ENCODE peak calls at places on chromosomes 12 and 14, in ten cellular contexts. U is GDM1; Y is Calu3; Z is nucleus accumbens; B is astrocyte; H is stimulated activated CD8-positive, alpha-beta memory T cell treated with anti-CD3 and anti-CD28 coated beads, Interleukin-4, amount 100 ng/mL, for 24 hours; C is omental fat pad; O is stimulated activated naive CD4-positive, alpha-beta T cell; E is bronchial epithelial cell; Q is NCI-H1092 treated with DMSO at 0.1 percent for 48 hours. W is an unnamed sample.

GRCh38 chr12:53381739-53382630 is 2.0 kb downstream of the SP1 start:
- DNase-seq in O (peak), U (peak), Y (peak), E (peak), C (no peak), H (no peak), B (no peak), Q (no peak), Z (no peak), W (peak)

GRCh38 chr14:37232907-37233481 is 35.3 kb downstream of the MIPOL1 start:
- DNase-seq in Z (no peak), C (no peak), U (no peak), Q (peak), B (peak), O (no peak), E (peak), H (no peak), Y (peak), W (no peak)

GRCh38 chr14:90510208-90510607 is 113.4 kb downstream of the CALM1 start:
- DNase-seq in H (no peak), U (no peak), C (no peak), E (no peak), Z (no peak), B (no peak), Y (peak), O (no peak), Q (peak), W (no peak)

GRCh38 chr14:91890291-91890749 is 23.0 kb upstream of the TC2N start:
- DNase-seq in Q (no peak), B (peak), Y (peak), H (no peak), U (no peak), O (no peak), E (no peak), C (no peak), Z (peak), W (no peak)

GRCh38 chr12:51820721-51821422 is 27.6 kb downstream of the FIGNL2 start:
- DNase-seq in H (peak), Z (peak), C (no peak), E (no peak), Q (peak), B (peak), O (peak), Y (no peak), U (peak), W (peak)

GRCh38 chr12:64318605-64319004 is 72.0 kb downstream of the C12orf56 start:
- DNase-seq in B (no peak), Y (no peak), Z (no peak), U (no peak), E (peak), Q (no peak), C (no peak), O (no peak), H (no peak), W (no peak)

GRCh38 chr12:127957001-127957660 is 309.8 kb upstream of the TMEM132C start:
- DNase-seq in U (no peak), Z (no peak), B (peak), Y (no peak), O (no peak), H (no peak), C (no peak), E (no peak), Q (no peak), W (no peak)

GRCh38 chr14:85459361-85459760 is 70.6 kb upstream of the FLRT2 start:
- DNase-seq in E (no peak), Z (no peak), Y (no peak), Q (no peak), B (no peak), O (no peak), H (no peak), C (no peak), U (no peak), W (no peak)

GRCh38 chr14:99073401-99073800 is 198.6 kb downstream of the BCL11B start:
- DNase-seq in C (no peak), Z (no peak), H (no peak), B (no peak), Y (no peak), Q (peak), U (no peak), E (no peak), O (no peak), W (no peak)

GRCh38 chr12:116123511-116124258 is 153.8 kb downstream of the MED13L start:
- DNase-seq in C (no peak), U (no peak), Z (peak), Y (no peak), E (peak), O (no peak), H (peak), B (peak), Q (peak), W (no peak)

GRCh38 chr12:104566244-104566993 is 109.7 kb downstream of the CHST11 start:
- DNase-seq in E (no peak), Z (no peak), B (no peak), H (no peak), O (no peak), C (no peak), Q (no peak), U (no peak), Y (no peak), W (no peak)

GRCh38 chr12:126482238-126482889 is 1417.1 kb downstream of the AACS start:
- DNase-seq in C (no peak), O (no peak), E (no peak), Q (no peak), Y (no peak), U (no peak), Z (no peak), B (no peak), H (no peak), W (no peak)

GRCh38 chr14:20434701-20435453 is 1.1 kb downstream of the KLHL33 start:
- DNase-seq in O (no peak), C (no peak), Y (no peak), B (no peak), Q (no peak), Z (peak), U (no peak), H (no peak), E (no peak), W (no peak)

GRCh38 chr12:42482820-42483533 is 106.6 kb downstream of the PRICKLE1 start:
- DNase-seq in H (peak), U (peak), Q (peak), B (peak), Y (peak), C (peak), E (peak), O (no peak), Z (peak), W (peak)

GRCh38 chr14:106813477-106813823 is 1287.1 kb downstream of the TMEM121 start:
- DNase-seq in C (no peak), Z (no peak), B (no peak), U (no peak), Y (no peak), H (no peak), E (no peak), O (no peak), Q (no peak), W (no peak)

GRCh38 chr12:55930771-55931316 is at the start of gene DGKA:
- DNase-seq in O (peak), H (peak), U (peak), C (no peak), B (peak), Z (no peak), E (peak), Y (peak), Q (peak), W (no peak)

GRCh38 chr12:52669426-52669825 is 10.8 kb downstream of the KRT1 start:
- DNase-seq in Z (no peak), C (no peak), Y (no peak), U (no peak), Q (no peak), H (no peak), E (no peak), B (no peak), O (no peak), W (no peak)

W was measured in central memory CD8-positive, alpha-beta T cell.